ENCODE peak calls at places on chromosomes 6 and 20, in five cellular contexts. O, C, L, A and N are unnamed samples.

GRCh38 chr6:136774228-136775041 is 17.8 kb downstream of the MAP3K5 start:
- DNase-seq in O (no peak), C (no peak), L (no peak), A (no peak), N (no peak)

GRCh38 chr6:81774542-81774941 is 22.1 kb upstream of the TENT5A start:
- DNase-seq in O (no peak), C (no peak), L (no peak), A (no peak), N (peak)

GRCh38 chr6:31634969-31635575 is 14.6 kb downstream of the PRRC2A start:
- DNase-seq in O (no peak), C (no peak), L (no peak), A (no peak), N (no peak)

GRCh38 chr6:30886897-30887255 is 2.6 kb downstream of the DDR1 start:
- DNase-seq in O (no peak), C (no peak), L (no peak), A (no peak), N (no peak)

GRCh38 chr6:112951829-112952228 is 604.7 kb downstream of the RFPL4B start:
- DNase-seq in O (peak), C (no peak), L (no peak), A (no peak), N (peak)

GRCh38 chr20:63893999-63894357 is 948 bp upstream of the DNAJC5 start:
- DNase-seq in O (no peak), C (no peak), L (no peak), A (no peak), N (no peak)

GRCh38 chr6:9116026-9116425 is 680.7 kb upstream of the SLC35B3 start:
- DNase-seq in O (no peak), C (peak), L (no peak), A (no peak), N (no peak)

GRCh38 chr6:100892116-100892515 is 11.0 kb upstream of the ASCC3 start:
- DNase-seq in O (no peak), C (no peak), L (no peak), A (no peak), N (no peak)

GRCh38 chr6:24721461-24722215 is 2.7 kb upstream of the C6orf62 start:
- DNase-seq in O (peak), C (no peak), L (no peak), A (peak), N (no peak)

GRCh38 chr20:18585134-18585533 is 2.7 kb upstream of the DTD1 start:
- DNase-seq in O (peak), C (peak), L (peak), A (no peak), N (no peak)

GRCh38 chr6:84773431-84774173 is 9.2 kb upstream of the TBX18 start:
- DNase-seq in O (no peak), C (no peak), L (peak), A (peak), N (peak)

GRCh38 chr6:24205020-24205492 is 79.0 kb downstream of the NRSN1 start:
- DNase-seq in O (peak), C (peak), L (peak), A (no peak), N (peak)

GRCh38 chr20:63315240-63315981 is 22.4 kb downstream of the COL20A1 start:
- DNase-seq in O (no peak), C (no peak), L (no peak), A (peak), N (no peak)

GRCh38 chr6:37547564-37548061 is 47.9 kb upstream of the CCDC167 start:
- DNase-seq in O (no peak), C (peak), L (peak), A (no peak), N (peak)

GRCh38 chr6:152170702-152171667 is 363.5 kb downstream of the ESR1 start:
- DNase-seq in O (no peak), C (peak), L (peak), A (no peak), N (no peak)

GRCh38 chr6:153944197-153944596 is 94.8 kb upstream of the OPRM1 start:
- DNase-seq in O (no peak), C (no peak), L (no peak), A (no peak), N (no peak)

GRCh38 chr20:13349240-13349604 is 128.1 kb downstream of the ISM1 start:
- DNase-seq in O (no peak), C (no peak), L (no peak), A (no peak), N (no peak)

GRCh38 chr6:108362455-108362854 is 67.6 kb downstream of the AFG1L start:
- DNase-seq in O (no peak), C (no peak), L (no peak), A (no peak), N (no peak)

GRCh38 chr20:31566332-31566657 is 38.8 kb upstream of the ID1 start:
- DNase-seq in O (no peak), C (no peak), L (no peak), A (no peak), N (peak)

GRCh38 chr20:18986895-18987580 is 173.5 kb downstream of the SCP2D1 start:
- DNase-seq in O (no peak), C (no peak), L (no peak), A (no peak), N (no peak)

GRCh38 chr6:81865712-81866111 is 113.2 kb upstream of the TENT5A start:
- DNase-seq in O (no peak), C (peak), L (peak), A (no peak), N (no peak)

GRCh38 chr6:130183271-130184222 is 39.2 kb downstream of the SAMD3 start:
- DNase-seq in O (no peak), C (no peak), L (no peak), A (no peak), N (no peak)

GRCh38 chr6:90490030-90490429 is 96.8 kb downstream of the MAP3K7 start:
- DNase-seq in O (no peak), C (no peak), L (no peak), A (no peak), N (no peak)

GRCh38 chr20:10555865-10556308 is 117.9 kb downstream of the JAG1 start:
- DNase-seq in O (no peak), C (peak), L (peak), A (no peak), N (no peak)

GRCh38 chr6:2725999-2726567 is 24.6 kb downstream of the MYLK4 start:
- DNase-seq in O (peak), C (peak), L (peak), A (no peak), N (no peak)

GRCh38 chr6:152186840-152187239 is 379.4 kb downstream of the ESR1 start:
- DNase-seq in O (no peak), C (no peak), L (no peak), A (no peak), N (no peak)

GRCh38 chr6:22614541-22614940 is 45.2 kb downstream of the HDGFL1 start:
- DNase-seq in O (no peak), C (no peak), L (no peak), A (no peak), N (no peak)